ENCODE peak calls at places on chromosome 10, in seven cellular contexts. B, E, P, U, X, N and Z are unnamed samples.

GRCh38 chr10:95049919-95050318 is 19.4 kb downstream of the CYP2C8 start:
- DNase-seq in B (no peak), E (no peak), P (no peak), U (no peak), X (no peak), N (no peak), Z (no peak)

GRCh38 chr10:92290076-92290836 is 622 bp downstream of the CPEB3 start:
- DNase-seq in B (peak), E (no peak), P (peak), U (peak), X (no peak), N (peak), Z (no peak)

GRCh38 chr10:7667262-7668141 is 736 bp upstream of the ITIH5 start:
- DNase-seq in B (peak), E (peak), P (no peak), U (no peak), X (no peak), N (no peak), Z (no peak)

GRCh38 chr10:27542812-27543211 is 38.7 kb downstream of the RAB18 start:
- DNase-seq in B (no peak), E (no peak), P (no peak), U (no peak), X (peak), N (no peak), Z (no peak)

GRCh38 chr10:47230482-47230881 is 69.5 kb upstream of the GDF10 start:
- DNase-seq in B (no peak), E (no peak), P (peak), U (no peak), X (no peak), N (no peak), Z (no peak)

GRCh38 chr10:119219747-119220320 is 12.5 kb downstream of the GRK5 start:
- DNase-seq in B (no peak), E (no peak), P (no peak), U (no peak), X (no peak), N (no peak), Z (no peak)

GRCh38 chr10:99328579-99329237 is 448 bp upstream of the CNNM1 start:
- DNase-seq in B (no peak), E (no peak), P (no peak), U (no peak), X (no peak), N (peak), Z (no peak)

GRCh38 chr10:33114451-33114944 is 156.5 kb upstream of the ITGB1 start:
- DNase-seq in B (no peak), E (no peak), P (no peak), U (no peak), X (no peak), N (peak), Z (no peak)

GRCh38 chr10:116765549-116766162 is 23.3 kb upstream of the HSPA12A start:
- DNase-seq in B (no peak), E (no peak), P (no peak), U (peak), X (no peak), N (no peak), Z (no peak)

GRCh38 chr10:30433286-30433778 is 652 bp upstream of the MAP3K8 start:
- DNase-seq in B (peak), E (peak), P (peak), U (peak), X (no peak), N (peak), Z (no peak)

GRCh38 chr10:72691470-72692056 is 380 bp upstream of the MCU start:
- DNase-seq in B (no peak), E (no peak), P (no peak), U (no peak), X (no peak), N (no peak), Z (no peak)

GRCh38 chr10:120521880-120522279 is 64.9 kb downstream of the PLPP4 start:
- DNase-seq in B (no peak), E (no peak), P (no peak), U (no peak), X (no peak), N (no peak), Z (no peak)

GRCh38 chr10:96235326-96236089 is 35.9 kb downstream of the BLNK start:
- DNase-seq in B (no peak), E (no peak), P (no peak), U (no peak), X (no peak), N (no peak), Z (no peak)

GRCh38 chr10:49605939-49606509 is 4.1 kb upstream of the SLC18A3 start:
- DNase-seq in B (no peak), E (no peak), P (no peak), U (no peak), X (no peak), N (no peak), Z (no peak)

GRCh38 chr10:44386546-44387052 is 1.7 kb upstream of the CXCL12 start:
- DNase-seq in B (peak), E (peak), P (no peak), U (peak), X (no peak), N (peak), Z (no peak)

GRCh38 chr10:128211953-128212727 is 85.9 kb upstream of the MKI67 start:
- DNase-seq in B (peak), E (peak), P (peak), U (peak), X (no peak), N (peak), Z (peak)

GRCh38 chr10:1316806-1317131 is 260.6 kb downstream of the WDR37 start:
- DNase-seq in B (no peak), E (no peak), P (no peak), U (no peak), X (no peak), N (no peak), Z (no peak)

GRCh38 chr10:130709415-130709814 is 573.2 kb downstream of the GLRX3 start:
- DNase-seq in B (no peak), E (peak), P (no peak), U (no peak), X (no peak), N (no peak), Z (no peak)

GRCh38 chr10:95397747-95398146 is 106.9 kb upstream of the PDLIM1 start:
- DNase-seq in B (no peak), E (no peak), P (no peak), U (no peak), X (no peak), N (no peak), Z (no peak)

GRCh38 chr10:45585131-45585530 is 87.4 kb downstream of the ZFAND4 start:
- DNase-seq in B (no peak), E (no peak), P (no peak), U (no peak), X (no peak), N (no peak), Z (no peak)

GRCh38 chr10:96740579-96741281 is 20.4 kb upstream of the PIK3AP1 start:
- DNase-seq in B (no peak), E (no peak), P (peak), U (no peak), X (no peak), N (no peak), Z (peak)

GRCh38 chr10:132520147-132520811 is 17.3 kb upstream of the INPP5A start:
- DNase-seq in B (peak), E (no peak), P (no peak), U (no peak), X (peak), N (no peak), Z (no peak)

GRCh38 chr10:128047991-128048826 is 78.0 kb downstream of the MKI67 start:
- DNase-seq in B (no peak), E (no peak), P (no peak), U (peak), X (no peak), N (peak), Z (no peak)

GRCh38 chr10:31076589-31076988 is 44.9 kb upstream of the ZNF438 start:
- DNase-seq in B (no peak), E (no peak), P (no peak), U (no peak), X (no peak), N (no peak), Z (no peak)

GRCh38 chr10:17001961-17002749 is 127.5 kb downstream of the CUBN start:
- DNase-seq in B (peak), E (no peak), P (peak), U (peak), X (peak), N (no peak), Z (no peak)

GRCh38 chr10:72043016-72043834 is 45.1 kb downstream of the SPOCK2 start:
- DNase-seq in B (no peak), E (no peak), P (no peak), U (no peak), X (no peak), N (no peak), Z (no peak)

GRCh38 chr10:119206603-119207366 is 586 bp upstream of the GRK5 start:
- DNase-seq in B (peak), E (no peak), P (peak), U (peak), X (no peak), N (peak), Z (peak)

GRCh38 chr10:31133628-31134302 is 102.1 kb upstream of the ZNF438 start:
- DNase-seq in B (peak), E (peak), P (peak), U (peak), X (no peak), N (no peak), Z (peak)

GRCh38 chr10:72732521-72732920 is 40.6 kb downstream of the MCU start:
- DNase-seq in B (no peak), E (no peak), P (no peak), U (no peak), X (no peak), N (no peak), Z (no peak)

GRCh38 chr10:29204119-29204518 is 84.8 kb upstream of the LYZL1 start:
- DNase-seq in B (peak), E (no peak), P (no peak), U (no peak), X (no peak), N (no peak), Z (no peak)

GRCh38 chr10:87942884-87943527 is 79.6 kb downstream of the PTEN start:
- DNase-seq in B (no peak), E (no peak), P (no peak), U (no peak), X (no peak), N (no peak), Z (no peak)

GRCh38 chr10:80324086-80324485 is 32.5 kb downstream of the DYDC1 start:
- DNase-seq in B (no peak), E (no peak), P (no peak), U (peak), X (no peak), N (no peak), Z (no peak)

GRCh38 chr10:78954009-78954297 is 114.8 kb upstream of the ZMIZ1 start:
- DNase-seq in B (no peak), E (no peak), P (no peak), U (no peak), X (no peak), N (no peak), Z (no peak)

GRCh38 chr10:78952686-78953085 is 116.1 kb upstream of the ZMIZ1 start:
- DNase-seq in B (peak), E (no peak), P (no peak), U (no peak), X (peak), N (no peak), Z (no peak)

GRCh38 chr10:78950656-78951587 is 117.8 kb upstream of the ZMIZ1 start:
- DNase-seq in B (no peak), E (peak), P (no peak), U (no peak), X (no peak), N (no peak), Z (no peak)

GRCh38 chr10:78953124-78954008 is 115.4 kb upstream of the ZMIZ1 start:
- DNase-seq in B (peak), E (no peak), P (no peak), U (peak), X (no peak), N (no peak), Z (no peak)

GRCh38 chr10:78952018-78952417 is 116.7 kb upstream of the ZMIZ1 start:
- DNase-seq in B (no peak), E (no peak), P (no peak), U (no peak), X (no peak), N (no peak), Z (no peak)
- TF ChIP-seq CTCF in B (no peak), E (no peak), P (no peak), U (no peak), X (no peak), N (no peak), Z (no peak)

GRCh38 chr10:70130878-70131559 is 1.6 kb downstream of the AIFM2 start:
- DNase-seq in B (no peak), E (no peak), P (no peak), U (no peak), X (peak), N (peak), Z (no peak)

GRCh38 chr10:70131560-70131937 is 1.1 kb downstream of the AIFM2 start:
- DNase-seq in B (no peak), E (no peak), P (no peak), U (no peak), X (no peak), N (no peak), Z (no peak)

GRCh38 chr10:70135046-70135445 is 2.4 kb upstream of the AIFM2 start:
- DNase-seq in B (no peak), E (no peak), P (no peak), U (no peak), X (no peak), N (no peak), Z (no peak)

GRCh38 chr10:70135684-70136083 is 3.1 kb upstream of the AIFM2 start:
- DNase-seq in B (no peak), E (peak), P (no peak), U (no peak), X (no peak), N (no peak), Z (no peak)

DNA sequence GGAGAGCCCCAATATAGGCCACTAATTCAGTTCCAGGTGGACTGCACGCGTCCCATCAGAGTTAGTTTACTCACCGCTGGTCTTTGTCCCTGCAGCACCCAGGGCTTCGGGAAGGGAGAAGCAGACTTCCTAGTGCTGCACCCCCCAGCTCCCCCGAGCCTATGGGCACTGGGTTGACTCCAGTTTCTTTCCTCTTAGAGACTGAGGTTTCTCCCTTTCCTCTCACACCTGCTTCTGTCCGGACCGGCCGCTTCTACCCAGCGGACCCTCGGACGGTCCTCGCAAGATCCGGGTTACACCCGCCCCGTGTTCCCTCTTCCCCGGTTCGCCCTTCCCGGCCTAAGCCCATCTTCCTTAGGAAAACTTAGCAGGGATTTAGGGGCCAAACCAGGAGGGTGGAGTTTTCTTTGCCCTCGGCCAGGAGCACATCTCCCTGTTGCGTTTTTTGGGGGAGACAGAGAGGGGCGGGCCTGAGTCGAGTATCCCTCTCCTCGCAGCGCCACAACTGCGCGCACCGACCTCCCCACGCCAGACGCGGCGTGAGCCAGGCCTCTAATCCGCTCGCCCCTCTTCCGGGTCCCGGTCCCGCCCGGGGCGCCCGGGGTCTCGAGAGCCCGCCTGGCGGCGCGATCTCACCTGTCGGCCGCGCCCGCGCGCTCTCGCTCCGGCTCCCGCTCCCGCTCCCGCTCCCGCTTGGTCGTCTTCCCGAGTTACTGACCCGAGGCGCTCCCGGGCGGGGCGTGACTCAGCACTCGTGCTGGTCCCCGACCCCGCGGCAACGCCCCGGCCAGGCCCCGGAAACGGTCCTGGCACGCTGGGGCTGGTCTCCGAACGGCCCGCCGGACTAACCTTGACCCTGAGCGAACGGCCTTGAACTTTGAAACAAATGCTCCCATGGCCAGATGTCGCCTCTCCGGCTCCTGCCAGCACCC is at the start of gene AIFM2:
- DNase-seq in B (peak), E (peak), P (peak), U (peak), X (no peak), N (peak), Z (peak)
- TF ChIP-seq CTCF in B (peak), E (no peak), P (no peak), U (no peak), X (peak), N (no peak), Z (no peak)

DNA sequence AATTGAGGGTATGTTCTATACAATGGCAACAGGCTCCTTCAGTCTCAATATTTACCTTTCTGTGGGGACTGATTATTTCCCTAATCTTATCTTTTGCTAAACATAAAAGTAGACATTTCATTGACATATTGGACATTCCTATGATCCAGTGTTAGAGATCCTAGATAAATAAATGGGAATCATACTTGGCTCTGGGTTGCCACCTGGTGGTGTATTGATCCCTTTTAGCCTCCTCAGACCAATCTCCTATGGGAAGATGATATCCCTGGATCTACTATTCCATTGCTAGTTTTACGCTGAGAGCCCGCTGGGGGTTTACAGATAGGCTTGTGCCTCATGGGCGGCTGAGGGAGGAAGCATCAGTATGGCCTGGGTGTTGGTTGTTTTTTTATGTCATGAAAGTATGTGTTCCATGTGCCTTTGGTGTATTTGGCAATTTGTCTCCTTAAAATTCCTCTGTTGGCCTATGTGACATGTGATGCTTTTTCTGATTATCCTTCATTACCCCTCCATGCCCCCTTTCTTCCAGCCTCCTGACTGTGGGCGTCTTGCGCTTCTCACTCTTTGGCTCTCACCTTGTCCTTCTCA is 18.8 kb downstream of the CELF2 start:
- DNase-seq in B (peak), E (no peak), P (no peak), U (no peak), X (no peak), N (peak), Z (no peak)
- TF ChIP-seq CTCF in B (peak), E (peak), P (no peak), U (peak), X (peak), N (peak), Z (no peak)

GRCh38 chr10:89954787-89955566 is 253.6 kb downstream of the KIF20B start:
- DNase-seq in B (no peak), E (no peak), P (no peak), U (peak), X (no peak), N (peak), Z (no peak)
- TF ChIP-seq CTCF in B (no peak), E (no peak), P (no peak), U (peak), X (peak), N (peak), Z (peak)